ENCODE peak calls at places on chromosomes 1 and 21, in nine cellular contexts. One of them, this sample, is unnamed. For H3K9me3, the result is how much of the 10 kb centered on the place peaks cover.

GRCh38 chr1:66444438-66445265 is 89.3 kb upstream of the SGIP1 start:
- DNase-seq in spleen: no peak
- DNase-seq in H1: no peak
- DNase-seq in AG04450: no peak
- DNase-seq in body of pancreas: no peak
- DNase-seq in left ventricle myocardium inferior: no peak
- DNase-seq in transverse colon: no peak
- DNase-seq in DND-41: no peak
- DNase-seq in Peyer's patch: no peak
- DNase-seq in this sample: no peak

GRCh38 chr21:38982096-38982495 is 176.4 kb downstream of the ETS2 start:
- DNase-seq in H1: no peak
- DNase-seq in AG04450: no peak
- DNase-seq in spleen: no peak
- DNase-seq in DND-41: no peak
- DNase-seq in left ventricle myocardium inferior: no peak
- DNase-seq in transverse colon: no peak
- DNase-seq in body of pancreas: no peak
- DNase-seq in Peyer's patch: no peak
- DNase-seq in this sample: no peak

GRCh38 chr1:200314085-200314750 is 95.6 kb downstream of the ZNF281 start:
- DNase-seq in AG04450: peak
- DNase-seq in body of pancreas: no peak
- DNase-seq in spleen: no peak
- DNase-seq in Peyer's patch: no peak
- DNase-seq in left ventricle myocardium inferior: no peak
- DNase-seq in transverse colon: no peak
- DNase-seq in DND-41: no peak
- DNase-seq in H1: no peak
- DNase-seq in this sample: no peak

GRCh38 chr1:209869242-209870149 is 41.7 kb downstream of the UTP25 start:
- DNase-seq in Peyer's patch: no peak
- DNase-seq in DND-41: no peak
- DNase-seq in transverse colon: no peak
- DNase-seq in spleen: no peak
- DNase-seq in H1: no peak
- DNase-seq in AG04450: no peak
- DNase-seq in left ventricle myocardium inferior: no peak
- DNase-seq in body of pancreas: peak
- DNase-seq in this sample: no peak

GRCh38 chr21:42833439-42833815 is 45.9 kb downstream of the WDR4 start:
- DNase-seq in DND-41: peak
- DNase-seq in transverse colon: peak
- DNase-seq in spleen: peak
- DNase-seq in left ventricle myocardium inferior: no peak
- DNase-seq in body of pancreas: peak
- DNase-seq in AG04450: no peak
- DNase-seq in H1: peak
- DNase-seq in Peyer's patch: peak
- DNase-seq in this sample: no peak

GRCh38 chr1:169240449-169241242 is 127.0 kb downstream of the NME7 start:
- DNase-seq in left ventricle myocardium inferior: no peak
- DNase-seq in spleen: no peak
- DNase-seq in transverse colon: no peak
- DNase-seq in AG04450: no peak
- DNase-seq in DND-41: no peak
- DNase-seq in Peyer's patch: no peak
- DNase-seq in body of pancreas: no peak
- DNase-seq in H1: no peak
- DNase-seq in this sample: no peak

GRCh38 chr21:29546071-29546470 is 247.3 kb downstream of the BACH1 start:
- DNase-seq in AG04450: no peak
- DNase-seq in body of pancreas: no peak
- DNase-seq in spleen: no peak
- DNase-seq in DND-41: no peak
- DNase-seq in Peyer's patch: no peak
- DNase-seq in H1: no peak
- DNase-seq in left ventricle myocardium inferior: no peak
- DNase-seq in transverse colon: no peak
- DNase-seq in this sample: no peak

GRCh38 chr1:224579526-224579925 is 36.6 kb upstream of the CNIH3 start:
- DNase-seq in left ventricle myocardium inferior: no peak
- DNase-seq in DND-41: no peak
- DNase-seq in AG04450: peak
- DNase-seq in transverse colon: no peak
- DNase-seq in Peyer's patch: no peak
- DNase-seq in H1: no peak
- DNase-seq in body of pancreas: no peak
- DNase-seq in spleen: no peak
- DNase-seq in this sample: no peak

GRCh38 chr21:15005391-15005790 is 59.4 kb downstream of the NRIP1 start:
- DNase-seq in AG04450: no peak
- DNase-seq in left ventricle myocardium inferior: no peak
- DNase-seq in spleen: peak
- DNase-seq in Peyer's patch: no peak
- DNase-seq in DND-41: peak
- DNase-seq in transverse colon: no peak
- DNase-seq in H1: peak
- DNase-seq in body of pancreas: no peak
- DNase-seq in this sample: peak

GRCh38 chr1:162905759-162906158 is 44.8 kb upstream of the CCDC190 start:
- DNase-seq in body of pancreas: no peak
- DNase-seq in DND-41: no peak
- DNase-seq in AG04450: no peak
- DNase-seq in transverse colon: no peak
- DNase-seq in spleen: no peak
- DNase-seq in Peyer's patch: no peak
- DNase-seq in H1: no peak
- DNase-seq in left ventricle myocardium inferior: no peak
- DNase-seq in this sample: no peak

DNA sequence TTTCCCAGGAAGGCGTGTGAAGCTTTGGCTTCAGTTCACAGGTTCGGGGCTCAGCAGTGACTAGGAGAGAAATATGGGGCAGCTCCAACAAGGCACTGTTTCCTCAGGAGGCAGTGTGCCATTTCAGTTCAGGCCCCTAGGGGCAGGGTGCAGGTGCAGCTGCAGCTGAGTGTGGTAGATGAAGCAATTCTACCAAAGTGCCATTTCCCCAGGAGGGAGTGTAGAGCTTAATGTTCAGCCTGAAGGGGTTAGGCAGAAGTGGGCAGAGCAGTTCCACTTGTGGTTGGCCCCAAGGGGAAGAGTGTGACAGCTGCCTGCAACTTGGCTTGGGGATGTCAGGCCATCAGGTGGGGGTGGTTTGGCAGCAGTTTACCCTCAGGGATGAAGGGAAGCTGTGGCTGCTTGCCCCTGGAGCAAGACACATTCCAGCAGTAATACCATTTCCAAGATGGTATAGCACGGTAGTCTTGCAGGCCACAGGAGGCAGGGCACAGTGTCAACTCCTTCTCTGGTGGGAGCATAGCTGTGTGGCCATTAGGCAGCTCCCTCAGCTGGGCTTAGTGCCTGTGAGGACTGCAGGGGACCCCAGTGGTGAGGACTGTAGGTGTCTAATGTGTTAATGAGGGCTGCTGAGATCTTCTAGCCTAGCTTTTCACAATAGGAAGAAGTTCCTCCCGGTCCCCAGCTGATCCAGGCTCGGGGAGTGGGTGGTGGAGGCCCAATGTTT is 34.7 kb downstream of the RGSL1 start:
- DNase-seq in H1: peak
- DNase-seq in spleen: peak
- DNase-seq in body of pancreas: no peak
- DNase-seq in Peyer's patch: peak
- DNase-seq in DND-41: peak
- DNase-seq in AG04450: no peak
- DNase-seq in transverse colon: no peak
- DNase-seq in left ventricle myocardium inferior: no peak
- DNase-seq in this sample: no peak
- TF ChIP-seq CTCF in H1: peak
- TF ChIP-seq CTCF in spleen: peak
- TF ChIP-seq CTCF in body of pancreas: no peak
- TF ChIP-seq CTCF in Peyer's patch: peak
- TF ChIP-seq CTCF in DND-41: peak
- TF ChIP-seq CTCF in AG04450: peak
- TF ChIP-seq CTCF in transverse colon: no peak
- TF ChIP-seq CTCF in left ventricle myocardium inferior: peak
- TF ChIP-seq CTCF in this sample: no peak

DNA sequence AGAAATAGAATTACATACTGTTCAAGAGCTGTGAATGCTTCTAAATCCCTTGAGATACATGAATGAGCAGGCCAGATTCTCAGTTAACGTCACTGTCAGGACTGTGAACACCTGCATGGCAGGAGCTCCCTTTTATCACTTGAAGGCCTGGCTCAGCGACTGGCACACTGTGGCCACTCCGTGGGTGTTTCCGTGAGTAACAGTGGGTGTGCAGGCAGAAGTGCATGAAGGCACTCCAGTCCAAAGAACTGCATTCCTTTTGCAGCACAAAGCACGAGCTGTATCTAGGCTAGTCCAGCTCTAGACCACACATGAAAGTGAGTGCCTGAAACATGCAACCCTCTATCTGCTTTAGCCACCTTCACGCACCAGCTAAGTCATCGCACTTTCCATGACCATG is 9.6 kb upstream of the SIM2 start:
- DNase-seq in Peyer's patch: no peak
- DNase-seq in DND-41: no peak
- DNase-seq in body of pancreas: no peak
- DNase-seq in left ventricle myocardium inferior: no peak
- DNase-seq in AG04450: no peak
- DNase-seq in spleen: no peak
- DNase-seq in transverse colon: no peak
- DNase-seq in H1: no peak
- DNase-seq in this sample: no peak
- H3K9me3 ChIP-seq in Peyer's patch: under half
- H3K9me3 ChIP-seq in DND-41: under half
- H3K9me3 ChIP-seq in body of pancreas: under half
- H3K9me3 ChIP-seq in left ventricle myocardium inferior: under half
- H3K9me3 ChIP-seq in AG04450: under half
- H3K9me3 ChIP-seq in spleen: under half
- H3K9me3 ChIP-seq in transverse colon: under half
- H3K9me3 ChIP-seq in H1: under half
- H3K9me3 ChIP-seq in this sample: under half

DNA sequence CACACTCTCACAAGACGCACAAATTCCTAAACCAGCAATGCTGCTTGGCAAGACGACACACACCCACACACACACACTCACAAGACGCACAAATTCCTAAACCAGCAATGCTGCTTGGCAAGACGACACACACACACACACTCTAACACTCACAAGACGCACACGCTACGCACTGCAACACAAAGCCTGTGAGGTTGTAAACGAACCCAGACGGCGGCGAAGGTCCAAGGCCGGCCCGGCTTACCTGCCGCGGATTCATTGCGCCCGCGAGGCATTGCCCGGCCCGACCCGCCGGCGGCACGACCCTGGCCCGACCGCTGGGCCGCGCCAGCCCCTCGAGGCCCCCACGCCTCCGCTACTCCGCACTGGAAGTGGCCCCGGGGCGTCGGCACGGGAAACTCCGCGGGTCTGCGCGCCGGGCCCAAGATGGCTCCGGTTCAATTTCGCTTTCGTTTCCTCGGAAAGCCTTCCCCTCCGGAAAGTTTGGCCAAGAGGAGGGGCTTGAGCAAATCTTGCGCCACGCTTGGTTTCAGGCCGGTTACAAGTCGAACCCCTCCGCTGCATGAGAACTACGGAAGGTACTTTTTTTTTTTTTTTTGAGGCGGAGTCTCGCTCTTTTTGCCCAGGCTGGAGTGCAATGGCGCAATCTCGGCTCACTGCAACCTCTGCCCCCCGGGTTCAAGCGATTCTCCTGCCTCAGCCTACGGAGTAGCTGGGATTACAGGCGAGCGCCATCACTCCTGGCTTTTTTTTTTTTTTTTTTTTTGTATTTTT is at the start of gene ADAR:
- DNase-seq in left ventricle myocardium inferior: peak
- DNase-seq in body of pancreas: peak
- DNase-seq in transverse colon: peak
- DNase-seq in H1: peak
- DNase-seq in DND-41: peak
- DNase-seq in AG04450: peak
- DNase-seq in spleen: peak
- DNase-seq in Peyer's patch: peak
- DNase-seq in this sample: peak
- H3K27ac ChIP-seq in left ventricle myocardium inferior: peak
- H3K27ac ChIP-seq in body of pancreas: peak
- H3K27ac ChIP-seq in transverse colon: peak
- H3K27ac ChIP-seq in H1: peak
- H3K27ac ChIP-seq in DND-41: peak
- H3K27ac ChIP-seq in AG04450: peak
- H3K27ac ChIP-seq in spleen: peak
- H3K27ac ChIP-seq in Peyer's patch: peak
- H3K27ac ChIP-seq in this sample: peak

GRCh38 chr1:186330758-186331157 is 44.3 kb downstream of the TPR start:
- DNase-seq in body of pancreas: no peak
- DNase-seq in AG04450: no peak
- DNase-seq in Peyer's patch: no peak
- DNase-seq in H1: no peak
- DNase-seq in transverse colon: no peak
- DNase-seq in spleen: no peak
- DNase-seq in DND-41: no peak
- DNase-seq in left ventricle myocardium inferior: no peak
- DNase-seq in this sample: no peak

GRCh38 chr1:186323865-186324264 is 51.2 kb downstream of the TPR start:
- DNase-seq in transverse colon: no peak
- DNase-seq in Peyer's patch: no peak
- DNase-seq in spleen: no peak
- DNase-seq in DND-41: no peak
- DNase-seq in body of pancreas: no peak
- DNase-seq in H1: no peak
- DNase-seq in left ventricle myocardium inferior: no peak
- DNase-seq in AG04450: no peak
- DNase-seq in this sample: no peak

GRCh38 chr1:186327331-186327730 is 47.7 kb downstream of the TPR start:
- DNase-seq in H1: no peak
- DNase-seq in spleen: no peak
- DNase-seq in transverse colon: no peak
- DNase-seq in AG04450: no peak
- DNase-seq in left ventricle myocardium inferior: no peak
- DNase-seq in body of pancreas: no peak
- DNase-seq in DND-41: no peak
- DNase-seq in Peyer's patch: no peak
- DNase-seq in this sample: no peak

GRCh38 chr1:186326009-186326408 is 49.0 kb downstream of the TPR start:
- DNase-seq in body of pancreas: no peak
- DNase-seq in DND-41: no peak
- DNase-seq in AG04450: no peak
- DNase-seq in H1: no peak
- DNase-seq in Peyer's patch: no peak
- DNase-seq in spleen: no peak
- DNase-seq in left ventricle myocardium inferior: no peak
- DNase-seq in transverse colon: no peak
- DNase-seq in this sample: no peak

DNA sequence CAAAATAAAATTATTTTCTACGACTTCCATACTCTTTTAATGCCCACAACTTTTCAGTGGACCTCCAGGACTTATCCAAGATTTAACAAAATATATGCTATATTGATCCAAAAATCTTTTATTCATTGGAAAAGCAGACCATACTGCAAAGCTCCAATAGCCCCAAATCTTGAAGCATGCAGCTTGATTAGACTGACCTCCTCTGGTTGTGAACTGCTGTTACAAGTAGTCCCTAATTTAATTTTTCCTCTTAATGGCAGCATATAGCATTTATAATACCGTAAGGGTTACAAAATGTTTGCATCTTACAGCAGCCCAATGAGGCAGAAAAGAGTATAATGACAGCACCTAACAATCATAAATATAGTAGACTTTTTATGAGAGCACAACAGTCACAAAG is 49.8 kb downstream of the TPR start:
- DNase-seq in Peyer's patch: no peak
- DNase-seq in left ventricle myocardium inferior: no peak
- DNase-seq in AG04450: no peak
- DNase-seq in H1: no peak
- DNase-seq in DND-41: no peak
- DNase-seq in body of pancreas: no peak
- DNase-seq in spleen: no peak
- DNase-seq in transverse colon: no peak
- DNase-seq in this sample: no peak
- TF ChIP-seq CTCF in Peyer's patch: no peak
- TF ChIP-seq CTCF in left ventricle myocardium inferior: peak
- TF ChIP-seq CTCF in AG04450: peak
- TF ChIP-seq CTCF in H1: peak
- TF ChIP-seq CTCF in DND-41: peak
- TF ChIP-seq CTCF in body of pancreas: no peak
- TF ChIP-seq CTCF in spleen: no peak
- TF ChIP-seq CTCF in transverse colon: no peak
- TF ChIP-seq CTCF in this sample: no peak